ENCODE peak calls at places on chromosome 21, in five cellular contexts. One of them, this sample, is unnamed.

GRCh38 chr21:45442276-45442675 is 37.3 kb downstream of the COL18A1 start:
- DNase-seq in heart right ventricle: peak
- DNase-seq in naive thymus-derived CD8-positive, alpha-beta T cell: no peak
- DNase-seq in HT1080: no peak
- DNase-seq in globus pallidus: no peak
- DNase-seq in this sample: no peak

GRCh38 chr21:45420623-45421041 is 15.7 kb downstream of the COL18A1 start:
- DNase-seq in globus pallidus: no peak
- DNase-seq in heart right ventricle: peak
- DNase-seq in naive thymus-derived CD8-positive, alpha-beta T cell: peak
- DNase-seq in HT1080: no peak
- DNase-seq in this sample: no peak

GRCh38 chr21:42208801-42209490 is 10.0 kb upstream of the ABCG1 start:
- DNase-seq in naive thymus-derived CD8-positive, alpha-beta T cell: no peak
- DNase-seq in HT1080: no peak
- DNase-seq in heart right ventricle: no peak
- DNase-seq in globus pallidus: no peak
- DNase-seq in this sample: no peak

GRCh38 chr21:45463871-45464270 is 58.9 kb downstream of the COL18A1 start:
- DNase-seq in heart right ventricle: no peak
- DNase-seq in globus pallidus: no peak
- DNase-seq in naive thymus-derived CD8-positive, alpha-beta T cell: no peak
- DNase-seq in HT1080: no peak
- DNase-seq in this sample: no peak

GRCh38 chr21:39518055-39518844 is 66.5 kb downstream of the SH3BGR start:
- DNase-seq in globus pallidus: peak
- DNase-seq in HT1080: peak
- DNase-seq in naive thymus-derived CD8-positive, alpha-beta T cell: peak
- DNase-seq in heart right ventricle: no peak
- DNase-seq in this sample: peak

GRCh38 chr21:31837613-31838390 is 35.0 kb upstream of the HUNK start:
- DNase-seq in heart right ventricle: no peak
- DNase-seq in naive thymus-derived CD8-positive, alpha-beta T cell: no peak
- DNase-seq in HT1080: no peak
- DNase-seq in globus pallidus: peak
- DNase-seq in this sample: no peak

GRCh38 chr21:31366825-31367224 is 22.8 kb upstream of the TIAM1 start:
- DNase-seq in naive thymus-derived CD8-positive, alpha-beta T cell: no peak
- DNase-seq in globus pallidus: no peak
- DNase-seq in heart right ventricle: no peak
- DNase-seq in HT1080: peak
- DNase-seq in this sample: peak

GRCh38 chr21:39313457-39314154 is at the start of gene BRWD1:
- DNase-seq in globus pallidus: peak
- DNase-seq in HT1080: peak
- DNase-seq in naive thymus-derived CD8-positive, alpha-beta T cell: peak
- DNase-seq in heart right ventricle: peak
- DNase-seq in this sample: peak

GRCh38 chr21:31888936-31889371 is 16.1 kb downstream of the HUNK start:
- DNase-seq in globus pallidus: no peak
- DNase-seq in HT1080: no peak
- DNase-seq in heart right ventricle: no peak
- DNase-seq in naive thymus-derived CD8-positive, alpha-beta T cell: no peak
- DNase-seq in this sample: no peak

This sample was measured in foreskin fibroblast.